ENCODE peak calls at places on chromosomes 12 and 14, in eight cellular contexts. One of them, this sample, is unnamed.
A peak's percentile ranks its signal among the peaks of the same experiment; 100 is the strongest.

GRCh38 chr14:30938617-30939016 is 64.3 kb downstream of the COCH start:
- DNase-seq in central memory CD4-positive, alpha-beta T cell: no peak
- DNase-seq in AG04450: no peak
- DNase-seq in RWPE1: no peak
- DNase-seq in activated CD8-positive, alpha-beta memory T cell treated with anti-CD3 and anti-CD28 coated beads for 24 hours: no peak
- DNase-seq in adipocyte: peak; percentile 12
- DNase-seq in activated T-helper 1 cell treated with Interleukin-2 at 50 U/mL for 16 hours: no peak
- DNase-seq in CD8-positive, alpha-beta memory T cell: no peak
- DNase-seq in this sample: no peak

GRCh38 chr12:68611094-68611818 is 557 bp downstream of the RAP1B start:
- DNase-seq in activated CD8-positive, alpha-beta memory T cell treated with anti-CD3 and anti-CD28 coated beads for 24 hours: peak; percentile 78
- DNase-seq in activated T-helper 1 cell treated with Interleukin-2 at 50 U/mL for 16 hours: peak; percentile 23
- DNase-seq in CD8-positive, alpha-beta memory T cell: peak; percentile 45
- DNase-seq in adipocyte: peak; percentile 77
- DNase-seq in RWPE1: peak; percentile 35
- DNase-seq in AG04450: no peak
- DNase-seq in central memory CD4-positive, alpha-beta T cell: peak; percentile 45
- DNase-seq in this sample: peak; percentile 57

GRCh38 chr14:22837059-22837749 is 819 bp downstream of the MMP14 start:
- DNase-seq in CD8-positive, alpha-beta memory T cell: no peak
- DNase-seq in AG04450: no peak
- DNase-seq in activated T-helper 1 cell treated with Interleukin-2 at 50 U/mL for 16 hours: no peak
- DNase-seq in central memory CD4-positive, alpha-beta T cell: no peak
- DNase-seq in adipocyte: peak; percentile 77
- DNase-seq in RWPE1: no peak
- DNase-seq in activated CD8-positive, alpha-beta memory T cell treated with anti-CD3 and anti-CD28 coated beads for 24 hours: peak; percentile 69
- DNase-seq in this sample: no peak

GRCh38 chr14:100680439-100681051 is 46.1 kb upstream of the DLK1 start:
- DNase-seq in activated T-helper 1 cell treated with Interleukin-2 at 50 U/mL for 16 hours: no peak
- DNase-seq in CD8-positive, alpha-beta memory T cell: no peak
- DNase-seq in AG04450: no peak
- DNase-seq in adipocyte: no peak
- DNase-seq in activated CD8-positive, alpha-beta memory T cell treated with anti-CD3 and anti-CD28 coated beads for 24 hours: no peak
- DNase-seq in central memory CD4-positive, alpha-beta T cell: no peak
- DNase-seq in RWPE1: no peak
- DNase-seq in this sample: no peak

GRCh38 chr12:96195845-96196451 is 1.8 kb downstream of the ELK3 start:
- DNase-seq in central memory CD4-positive, alpha-beta T cell: peak; percentile 24
- DNase-seq in RWPE1: peak; percentile 40
- DNase-seq in CD8-positive, alpha-beta memory T cell: peak; percentile 25
- DNase-seq in adipocyte: peak; percentile 71
- DNase-seq in activated T-helper 1 cell treated with Interleukin-2 at 50 U/mL for 16 hours: no peak
- DNase-seq in activated CD8-positive, alpha-beta memory T cell treated with anti-CD3 and anti-CD28 coated beads for 24 hours: peak; percentile 84
- DNase-seq in AG04450: no peak
- DNase-seq in this sample: no peak

GRCh38 chr12:51815571-51815970 is 32.9 kb downstream of the FIGNL2 start:
- DNase-seq in CD8-positive, alpha-beta memory T cell: no peak
- DNase-seq in AG04450: no peak
- DNase-seq in activated CD8-positive, alpha-beta memory T cell treated with anti-CD3 and anti-CD28 coated beads for 24 hours: no peak
- DNase-seq in adipocyte: no peak
- DNase-seq in RWPE1: no peak
- DNase-seq in central memory CD4-positive, alpha-beta T cell: no peak
- DNase-seq in activated T-helper 1 cell treated with Interleukin-2 at 50 U/mL for 16 hours: no peak
- DNase-seq in this sample: no peak

GRCh38 chr14:69153848-69154208 is 909 bp upstream of the DCAF5 start:
- DNase-seq in adipocyte: peak; percentile 62
- DNase-seq in AG04450: no peak
- DNase-seq in central memory CD4-positive, alpha-beta T cell: no peak
- DNase-seq in activated T-helper 1 cell treated with Interleukin-2 at 50 U/mL for 16 hours: no peak
- DNase-seq in CD8-positive, alpha-beta memory T cell: no peak
- DNase-seq in RWPE1: no peak
- DNase-seq in activated CD8-positive, alpha-beta memory T cell treated with anti-CD3 and anti-CD28 coated beads for 24 hours: peak; percentile 61
- DNase-seq in this sample: peak; percentile 17

GRCh38 chr14:93115920-93116675 is at the start of gene ITPK1:
- DNase-seq in RWPE1: peak; percentile 54
- DNase-seq in adipocyte: peak; percentile 91
- DNase-seq in AG04450: no peak
- DNase-seq in CD8-positive, alpha-beta memory T cell: peak; percentile 53
- DNase-seq in activated CD8-positive, alpha-beta memory T cell treated with anti-CD3 and anti-CD28 coated beads for 24 hours: peak; percentile 87
- DNase-seq in central memory CD4-positive, alpha-beta T cell: peak; percentile 55
- DNase-seq in activated T-helper 1 cell treated with Interleukin-2 at 50 U/mL for 16 hours: peak; percentile 37
- DNase-seq in this sample: peak; percentile 67

GRCh38 chr12:77685112-77685511 is 145.6 kb upstream of the NAV3 start:
- DNase-seq in CD8-positive, alpha-beta memory T cell: no peak
- DNase-seq in AG04450: peak; percentile 62
- DNase-seq in RWPE1: peak; percentile 36
- DNase-seq in central memory CD4-positive, alpha-beta T cell: no peak
- DNase-seq in activated CD8-positive, alpha-beta memory T cell treated with anti-CD3 and anti-CD28 coated beads for 24 hours: no peak
- DNase-seq in adipocyte: peak; percentile 91
- DNase-seq in activated T-helper 1 cell treated with Interleukin-2 at 50 U/mL for 16 hours: no peak
- DNase-seq in this sample: no peak

GRCh38 chr12:59403259-59403932 is 192.4 kb upstream of the SLC16A7 start:
- DNase-seq in RWPE1: peak; percentile 50
- DNase-seq in central memory CD4-positive, alpha-beta T cell: peak; percentile 31
- DNase-seq in activated T-helper 1 cell treated with Interleukin-2 at 50 U/mL for 16 hours: no peak
- DNase-seq in activated CD8-positive, alpha-beta memory T cell treated with anti-CD3 and anti-CD28 coated beads for 24 hours: peak; percentile 57
- DNase-seq in adipocyte: peak; percentile 91
- DNase-seq in CD8-positive, alpha-beta memory T cell: no peak
- DNase-seq in AG04450: peak; percentile 52
- DNase-seq in this sample: peak; percentile 16

GRCh38 chr12:124695861-124696260 is 128.4 kb upstream of the NCOR2 start:
- DNase-seq in CD8-positive, alpha-beta memory T cell: no peak
- DNase-seq in activated CD8-positive, alpha-beta memory T cell treated with anti-CD3 and anti-CD28 coated beads for 24 hours: no peak
- DNase-seq in AG04450: no peak
- DNase-seq in central memory CD4-positive, alpha-beta T cell: no peak
- DNase-seq in RWPE1: no peak
- DNase-seq in activated T-helper 1 cell treated with Interleukin-2 at 50 U/mL for 16 hours: no peak
- DNase-seq in adipocyte: peak; percentile 24
- DNase-seq in this sample: no peak

GRCh38 chr14:81710232-81710845 is 176.7 kb upstream of the SEL1L start:
- DNase-seq in central memory CD4-positive, alpha-beta T cell: no peak
- DNase-seq in CD8-positive, alpha-beta memory T cell: no peak
- DNase-seq in adipocyte: peak; percentile 32
- DNase-seq in activated T-helper 1 cell treated with Interleukin-2 at 50 U/mL for 16 hours: no peak
- DNase-seq in activated CD8-positive, alpha-beta memory T cell treated with anti-CD3 and anti-CD28 coated beads for 24 hours: no peak
- DNase-seq in AG04450: no peak
- DNase-seq in RWPE1: peak; percentile 9
- DNase-seq in this sample: no peak

GRCh38 chr12:112665971-112666370 is 125.6 kb upstream of the RPH3A start:
- DNase-seq in RWPE1: no peak
- DNase-seq in adipocyte: no peak
- DNase-seq in activated CD8-positive, alpha-beta memory T cell treated with anti-CD3 and anti-CD28 coated beads for 24 hours: no peak
- DNase-seq in CD8-positive, alpha-beta memory T cell: no peak
- DNase-seq in activated T-helper 1 cell treated with Interleukin-2 at 50 U/mL for 16 hours: no peak
- DNase-seq in AG04450: no peak
- DNase-seq in central memory CD4-positive, alpha-beta T cell: peak; percentile 6
- DNase-seq in this sample: no peak

GRCh38 chr14:89288114-89288513 is 128.9 kb downstream of the FOXN3 start:
- DNase-seq in central memory CD4-positive, alpha-beta T cell: no peak
- DNase-seq in RWPE1: no peak
- DNase-seq in activated T-helper 1 cell treated with Interleukin-2 at 50 U/mL for 16 hours: no peak
- DNase-seq in AG04450: no peak
- DNase-seq in activated CD8-positive, alpha-beta memory T cell treated with anti-CD3 and anti-CD28 coated beads for 24 hours: no peak
- DNase-seq in adipocyte: no peak
- DNase-seq in CD8-positive, alpha-beta memory T cell: no peak
- DNase-seq in this sample: no peak

GRCh38 chr12:1595026-1595561 is 713 bp upstream of the FBXL14 start:
- DNase-seq in adipocyte: peak; percentile 40
- DNase-seq in activated T-helper 1 cell treated with Interleukin-2 at 50 U/mL for 16 hours: no peak
- DNase-seq in activated CD8-positive, alpha-beta memory T cell treated with anti-CD3 and anti-CD28 coated beads for 24 hours: no peak
- DNase-seq in CD8-positive, alpha-beta memory T cell: no peak
- DNase-seq in central memory CD4-positive, alpha-beta T cell: peak; percentile 23
- DNase-seq in RWPE1: no peak
- DNase-seq in AG04450: no peak
- DNase-seq in this sample: no peak

GRCh38 chr14:21092147-21093011 is 6.1 kb downstream of the ZNF219 start:
- DNase-seq in CD8-positive, alpha-beta memory T cell: peak; percentile 87
- DNase-seq in central memory CD4-positive, alpha-beta T cell: peak; percentile 86
- DNase-seq in RWPE1: no peak
- DNase-seq in activated T-helper 1 cell treated with Interleukin-2 at 50 U/mL for 16 hours: peak; percentile 83
- DNase-seq in activated CD8-positive, alpha-beta memory T cell treated with anti-CD3 and anti-CD28 coated beads for 24 hours: peak; percentile 98
- DNase-seq in adipocyte: peak; percentile 80
- DNase-seq in AG04450: no peak
- DNase-seq in this sample: peak; percentile 85

GRCh38 chr12:18895946-18896345 is 158.0 kb downstream of the CAPZA3 start:
- DNase-seq in AG04450: no peak
- DNase-seq in central memory CD4-positive, alpha-beta T cell: no peak
- DNase-seq in activated T-helper 1 cell treated with Interleukin-2 at 50 U/mL for 16 hours: no peak
- DNase-seq in RWPE1: no peak
- DNase-seq in adipocyte: no peak
- DNase-seq in CD8-positive, alpha-beta memory T cell: no peak
- DNase-seq in activated CD8-positive, alpha-beta memory T cell treated with anti-CD3 and anti-CD28 coated beads for 24 hours: no peak
- DNase-seq in this sample: no peak

GRCh38 chr12:110741371-110741770 is 1.3 kb downstream of the PPP1CC start:
- DNase-seq in CD8-positive, alpha-beta memory T cell: no peak
- DNase-seq in activated T-helper 1 cell treated with Interleukin-2 at 50 U/mL for 16 hours: no peak
- DNase-seq in adipocyte: peak; percentile 46
- DNase-seq in central memory CD4-positive, alpha-beta T cell: peak; percentile 25
- DNase-seq in activated CD8-positive, alpha-beta memory T cell treated with anti-CD3 and anti-CD28 coated beads for 24 hours: no peak
- DNase-seq in RWPE1: no peak
- DNase-seq in AG04450: no peak
- DNase-seq in this sample: peak; percentile 12

GRCh38 chr14:53927171-53927570 is 29.5 kb downstream of the BMP4 start:
- DNase-seq in activated T-helper 1 cell treated with Interleukin-2 at 50 U/mL for 16 hours: no peak
- DNase-seq in AG04450: peak; percentile 32
- DNase-seq in adipocyte: peak; percentile 55
- DNase-seq in RWPE1: no peak
- DNase-seq in central memory CD4-positive, alpha-beta T cell: no peak
- DNase-seq in activated CD8-positive, alpha-beta memory T cell treated with anti-CD3 and anti-CD28 coated beads for 24 hours: no peak
- DNase-seq in CD8-positive, alpha-beta memory T cell: no peak
- DNase-seq in this sample: no peak

GRCh38 chr12:113098428-113099028 is 37.0 kb downstream of the RASAL1 start:
- DNase-seq in CD8-positive, alpha-beta memory T cell: peak; percentile 50
- DNase-seq in central memory CD4-positive, alpha-beta T cell: peak; percentile 50
- DNase-seq in activated T-helper 1 cell treated with Interleukin-2 at 50 U/mL for 16 hours: peak; percentile 43
- DNase-seq in AG04450: peak; percentile 11
- DNase-seq in activated CD8-positive, alpha-beta memory T cell treated with anti-CD3 and anti-CD28 coated beads for 24 hours: peak; percentile 88
- DNase-seq in RWPE1: peak; percentile 94
- DNase-seq in adipocyte: peak; percentile 78
- DNase-seq in this sample: peak; percentile 66

GRCh38 chr14:101225116-101225728 is 321.7 kb upstream of the RTL1 start:
- DNase-seq in activated T-helper 1 cell treated with Interleukin-2 at 50 U/mL for 16 hours: no peak
- DNase-seq in central memory CD4-positive, alpha-beta T cell: no peak
- DNase-seq in CD8-positive, alpha-beta memory T cell: no peak
- DNase-seq in adipocyte: no peak
- DNase-seq in RWPE1: no peak
- DNase-seq in AG04450: no peak
- DNase-seq in activated CD8-positive, alpha-beta memory T cell treated with anti-CD3 and anti-CD28 coated beads for 24 hours: peak; percentile 47
- DNase-seq in this sample: no peak

GRCh38 chr14:84254205-84254788 is 1275.6 kb upstream of the FLRT2 start:
- DNase-seq in RWPE1: no peak
- DNase-seq in central memory CD4-positive, alpha-beta T cell: no peak
- DNase-seq in CD8-positive, alpha-beta memory T cell: no peak
- DNase-seq in adipocyte: peak; percentile 48
- DNase-seq in activated CD8-positive, alpha-beta memory T cell treated with anti-CD3 and anti-CD28 coated beads for 24 hours: no peak
- DNase-seq in AG04450: no peak
- DNase-seq in activated T-helper 1 cell treated with Interleukin-2 at 50 U/mL for 16 hours: no peak
- DNase-seq in this sample: no peak

GRCh38 chr14:50846171-50846880 is 15.4 kb upstream of the NIN start:
- DNase-seq in adipocyte: peak; percentile 79
- DNase-seq in activated CD8-positive, alpha-beta memory T cell treated with anti-CD3 and anti-CD28 coated beads for 24 hours: no peak
- DNase-seq in CD8-positive, alpha-beta memory T cell: no peak
- DNase-seq in activated T-helper 1 cell treated with Interleukin-2 at 50 U/mL for 16 hours: no peak
- DNase-seq in RWPE1: peak; percentile 43
- DNase-seq in central memory CD4-positive, alpha-beta T cell: no peak
- DNase-seq in AG04450: peak; percentile 65
- DNase-seq in this sample: no peak

GRCh38 chr12:46572644-46573630 is 200.4 kb upstream of the SLC38A2 start:
- DNase-seq in activated CD8-positive, alpha-beta memory T cell treated with anti-CD3 and anti-CD28 coated beads for 24 hours: no peak
- DNase-seq in CD8-positive, alpha-beta memory T cell: no peak
- DNase-seq in RWPE1: no peak
- DNase-seq in central memory CD4-positive, alpha-beta T cell: no peak
- DNase-seq in AG04450: no peak
- DNase-seq in activated T-helper 1 cell treated with Interleukin-2 at 50 U/mL for 16 hours: no peak
- DNase-seq in adipocyte: peak; percentile 14
- DNase-seq in this sample: no peak

GRCh38 chr12:104197264-104197663 is 18.3 kb upstream of the TXNRD1 start:
- DNase-seq in central memory CD4-positive, alpha-beta T cell: no peak
- DNase-seq in adipocyte: peak; percentile 87
- DNase-seq in RWPE1: no peak
- DNase-seq in activated T-helper 1 cell treated with Interleukin-2 at 50 U/mL for 16 hours: no peak
- DNase-seq in CD8-positive, alpha-beta memory T cell: no peak
- DNase-seq in activated CD8-positive, alpha-beta memory T cell treated with anti-CD3 and anti-CD28 coated beads for 24 hours: no peak
- DNase-seq in AG04450: no peak
- DNase-seq in this sample: no peak

GRCh38 chr12:6376079-6376941 is 947 bp upstream of the SCNN1A start:
- DNase-seq in central memory CD4-positive, alpha-beta T cell: no peak
- DNase-seq in adipocyte: peak; percentile 71
- DNase-seq in RWPE1: peak; percentile 82
- DNase-seq in AG04450: no peak
- DNase-seq in activated CD8-positive, alpha-beta memory T cell treated with anti-CD3 and anti-CD28 coated beads for 24 hours: no peak
- DNase-seq in activated T-helper 1 cell treated with Interleukin-2 at 50 U/mL for 16 hours: no peak
- DNase-seq in CD8-positive, alpha-beta memory T cell: no peak
- DNase-seq in this sample: no peak

GRCh38 chr14:54175298-54175942 is 218.8 kb upstream of the BMP4 start:
- DNase-seq in activated T-helper 1 cell treated with Interleukin-2 at 50 U/mL for 16 hours: no peak
- DNase-seq in central memory CD4-positive, alpha-beta T cell: peak; percentile 7
- DNase-seq in CD8-positive, alpha-beta memory T cell: no peak
- DNase-seq in RWPE1: peak; percentile 64
- DNase-seq in adipocyte: peak; percentile 93
- DNase-seq in AG04450: peak; percentile 43
- DNase-seq in activated CD8-positive, alpha-beta memory T cell treated with anti-CD3 and anti-CD28 coated beads for 24 hours: peak; percentile 64
- DNase-seq in this sample: peak; percentile 26

GRCh38 chr12:14979468-14979867 is 6.6 kb downstream of the PDE6H start:
- DNase-seq in RWPE1: no peak
- DNase-seq in activated CD8-positive, alpha-beta memory T cell treated with anti-CD3 and anti-CD28 coated beads for 24 hours: no peak
- DNase-seq in AG04450: no peak
- DNase-seq in central memory CD4-positive, alpha-beta T cell: no peak
- DNase-seq in CD8-positive, alpha-beta memory T cell: no peak
- DNase-seq in adipocyte: no peak
- DNase-seq in activated T-helper 1 cell treated with Interleukin-2 at 50 U/mL for 16 hours: no peak
- DNase-seq in this sample: no peak

GRCh38 chr14:77024171-77024627 is 4.3 kb downstream of the IRF2BPL start:
- DNase-seq in RWPE1: no peak
- DNase-seq in AG04450: no peak
- DNase-seq in activated T-helper 1 cell treated with Interleukin-2 at 50 U/mL for 16 hours: peak; percentile 52
- DNase-seq in activated CD8-positive, alpha-beta memory T cell treated with anti-CD3 and anti-CD28 coated beads for 24 hours: peak; percentile 74
- DNase-seq in central memory CD4-positive, alpha-beta T cell: peak; percentile 75
- DNase-seq in CD8-positive, alpha-beta memory T cell: peak; percentile 21
- DNase-seq in adipocyte: peak; percentile 59
- DNase-seq in this sample: no peak

GRCh38 chr14:29028973-29029582 is 262.5 kb downstream of the FOXG1 start:
- DNase-seq in activated T-helper 1 cell treated with Interleukin-2 at 50 U/mL for 16 hours: no peak
- DNase-seq in RWPE1: no peak
- DNase-seq in activated CD8-positive, alpha-beta memory T cell treated with anti-CD3 and anti-CD28 coated beads for 24 hours: no peak
- DNase-seq in AG04450: no peak
- DNase-seq in CD8-positive, alpha-beta memory T cell: no peak
- DNase-seq in central memory CD4-positive, alpha-beta T cell: no peak
- DNase-seq in adipocyte: peak; percentile 3
- DNase-seq in this sample: no peak

GRCh38 chr12:16604853-16605252 is 1.1 kb downstream of the LMO3 start:
- DNase-seq in adipocyte: no peak
- DNase-seq in AG04450: no peak
- DNase-seq in CD8-positive, alpha-beta memory T cell: no peak
- DNase-seq in RWPE1: no peak
- DNase-seq in central memory CD4-positive, alpha-beta T cell: no peak
- DNase-seq in activated CD8-positive, alpha-beta memory T cell treated with anti-CD3 and anti-CD28 coated beads for 24 hours: no peak
- DNase-seq in activated T-helper 1 cell treated with Interleukin-2 at 50 U/mL for 16 hours: no peak
- DNase-seq in this sample: no peak

GRCh38 chr12:12017798-12018197 is 52.9 kb upstream of the BCL2L14 start:
- DNase-seq in adipocyte: no peak
- DNase-seq in central memory CD4-positive, alpha-beta T cell: no peak
- DNase-seq in RWPE1: no peak
- DNase-seq in AG04450: no peak
- DNase-seq in activated T-helper 1 cell treated with Interleukin-2 at 50 U/mL for 16 hours: no peak
- DNase-seq in CD8-positive, alpha-beta memory T cell: no peak
- DNase-seq in activated CD8-positive, alpha-beta memory T cell treated with anti-CD3 and anti-CD28 coated beads for 24 hours: peak; percentile 41
- DNase-seq in this sample: no peak

GRCh38 chr14:76710093-76711010 is 50.9 kb upstream of the VASH1 start:
- DNase-seq in activated T-helper 1 cell treated with Interleukin-2 at 50 U/mL for 16 hours: no peak
- DNase-seq in CD8-positive, alpha-beta memory T cell: peak; percentile 12
- DNase-seq in RWPE1: peak; percentile 59
- DNase-seq in activated CD8-positive, alpha-beta memory T cell treated with anti-CD3 and anti-CD28 coated beads for 24 hours: peak; percentile 49
- DNase-seq in AG04450: peak; percentile 10
- DNase-seq in adipocyte: peak; percentile 85
- DNase-seq in central memory CD4-positive, alpha-beta T cell: peak; percentile 31
- DNase-seq in this sample: peak; percentile 17

GRCh38 chr12:4324366-4324765 is 3.4 kb downstream of the TIGAR start:
- DNase-seq in RWPE1: no peak
- DNase-seq in AG04450: no peak
- DNase-seq in adipocyte: no peak
- DNase-seq in CD8-positive, alpha-beta memory T cell: no peak
- DNase-seq in activated CD8-positive, alpha-beta memory T cell treated with anti-CD3 and anti-CD28 coated beads for 24 hours: no peak
- DNase-seq in central memory CD4-positive, alpha-beta T cell: no peak
- DNase-seq in activated T-helper 1 cell treated with Interleukin-2 at 50 U/mL for 16 hours: no peak
- DNase-seq in this sample: no peak